ENCODE peak calls at places on chromosomes 5 and 9, in four cellular contexts. A, P, C and L are unnamed samples.
A peak's percentile ranks its signal among the peaks of the same experiment; 100 is the strongest.

GRCh38 chr5:80754900-80755299 is 100.1 kb upstream of the DHFR start:
- DNase-seq in A (no peak), P (no peak), C (no peak), L (no peak)

GRCh38 chr9:70420267-70421019 is 6.0 kb upstream of the KLF9 start:
- DNase-seq in A (peak; percentile 78), P (peak; percentile 79), C (peak; percentile 82), L (peak; percentile 67)

GRCh38 chr5:133760532-133760931 is 148.2 kb upstream of the FSTL4 start:
- DNase-seq in P (no peak), A (no peak), C (no peak), L (no peak)

GRCh38 chr9:69190086-69190865 is 16.2 kb downstream of the TJP2 start:
- DNase-seq in A (no peak), C (no peak), P (no peak), L (no peak)

GRCh38 chr9:123267481-123268239 is 726 bp downstream of the STRBP start:
- DNase-seq in A (peak; percentile 61), P (peak; percentile 23), C (no peak), L (peak; percentile 28)

GRCh38 chr9:83140061-83140460 is 77.1 kb upstream of the RASEF start:
- DNase-seq in P (no peak), C (no peak), A (no peak), L (no peak)

GRCh38 chr5:130102375-130102774 is 198.1 kb downstream of the CHSY3 start:
- DNase-seq in C (no peak), P (no peak), A (no peak), L (no peak)

GRCh38 chr5:170534177-170534576 is 30.4 kb downstream of the KCNIP1 start:
- DNase-seq in C (no peak), P (no peak), A (no peak), L (no peak)

GRCh38 chr5:176542135-176542595 is 5.0 kb upstream of the RNF44 start:
- DNase-seq in P (peak; percentile 67), C (no peak), A (no peak), L (peak; percentile 61)

GRCh38 chr9:557601-558201 is 283.8 kb upstream of the DMRT1 start:
- DNase-seq in A (no peak), C (no peak), P (no peak), L (no peak)

GRCh38 chr5:139481122-139481533 is 1.4 kb downstream of the STING1 start:
- DNase-seq in A (peak; percentile 11), P (no peak), C (no peak), L (peak; percentile 53)

GRCh38 chr5:130992095-130992494 is 173.0 kb downstream of the HINT1 start:
- DNase-seq in P (no peak), A (no peak), C (no peak), L (no peak)

GRCh38 chr9:37421914-37422288 is 595 bp upstream of the GRHPR start:
- DNase-seq in P (peak; percentile 36), C (no peak), A (no peak), L (peak; percentile 83)

GRCh38 chr9:129823163-129823933 is 588 bp downstream of the TOR1A start:
- DNase-seq in C (peak; percentile 55), P (peak; percentile 19), A (peak; percentile 76), L (peak; percentile 80)

GRCh38 chr5:137142371-137143243 is 356.5 kb downstream of the SPOCK1 start:
- DNase-seq in A (no peak), C (no peak), P (no peak), L (no peak)

GRCh38 chr5:177967221-177967887 is 28.7 kb downstream of the PROP1 start:
- DNase-seq in C (no peak), A (no peak), P (no peak), L (no peak)

GRCh38 chr9:108439967-108440366 is 415.8 kb downstream of the ACTL7B start:
- DNase-seq in A (no peak), C (no peak), P (no peak), L (no peak)

GRCh38 chr9:35107337-35108290 is 4.7 kb upstream of the STOML2 start:
- DNase-seq in A (no peak), C (no peak), P (no peak), L (no peak)

GRCh38 chr5:168979140-168979539 is 321.8 kb downstream of the SLIT3 start:
- DNase-seq in A (no peak), P (no peak), C (no peak), L (no peak)

GRCh38 chr5:5702934-5703333 is 280.5 kb downstream of the ICE1 start:
- DNase-seq in C (no peak), A (no peak), P (no peak), L (no peak)

GRCh38 chr5:80834710-80835109 is 125.5 kb upstream of the RASGRF2 start:
- DNase-seq in P (no peak), C (no peak), A (no peak), L (no peak)

GRCh38 chr9:72048850-72049249 is 11.6 kb downstream of the C9orf57 start:
- DNase-seq in A (no peak), C (no peak), P (no peak), L (no peak)

GRCh38 chr9:85212887-85213286 is 528.9 kb downstream of the AGTPBP1 start:
- DNase-seq in C (no peak), P (no peak), A (no peak), L (no peak)

GRCh38 chr9:85212209-85212608 is 529.5 kb downstream of the AGTPBP1 start:
- DNase-seq in C (no peak), P (no peak), A (no peak), L (no peak)

GRCh38 chr9:85213650-85214607 is 527.8 kb downstream of the AGTPBP1 start:
- DNase-seq in P (peak; percentile 15), A (no peak), C (peak; percentile 49), L (no peak)

DNA sequence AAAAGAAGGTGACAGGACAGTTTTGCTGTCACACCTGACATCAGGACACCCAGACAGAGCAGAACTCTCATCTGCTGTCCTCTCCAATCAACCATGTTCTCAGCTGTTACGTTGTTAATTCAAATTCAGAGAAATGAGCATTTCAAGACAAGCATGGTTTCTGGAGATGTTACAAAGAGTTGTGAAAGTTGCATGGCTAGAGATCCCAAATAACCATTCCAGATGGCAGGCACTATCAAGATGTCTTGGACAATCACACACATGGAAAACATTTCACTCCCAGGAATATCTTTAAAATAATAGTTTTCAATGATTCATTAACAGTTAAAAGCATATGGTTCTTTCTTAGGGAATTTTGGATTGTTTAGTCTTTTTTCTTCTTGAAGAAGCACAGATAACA is 533.1 kb downstream of the AGTPBP1 start:
- DNase-seq in A (no peak), C (no peak), P (no peak), L (no peak)
- TF ChIP-seq TEAD4 in A (no peak), C (no peak), P (no peak), L (no peak)

DNA sequence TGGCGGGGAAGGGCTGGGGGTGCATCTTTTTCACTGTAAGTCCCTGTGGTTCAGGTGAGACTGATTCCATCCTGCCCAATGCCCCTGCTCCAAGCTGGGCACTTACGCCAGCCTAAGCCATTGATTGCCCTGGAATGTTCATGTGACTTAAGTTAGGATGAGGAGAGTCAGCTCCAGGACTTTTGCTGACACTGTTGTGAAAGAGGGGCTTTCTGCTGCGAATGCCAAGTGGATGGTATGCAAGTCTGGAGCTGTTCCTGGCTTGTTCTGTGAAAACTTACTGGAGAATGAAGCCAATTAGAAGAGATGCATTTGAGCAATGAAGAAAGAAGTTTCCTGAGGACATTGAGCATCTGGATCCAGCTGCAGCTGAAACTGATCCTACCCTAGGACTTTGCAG is 61.2 kb upstream of the ZFR start:
- DNase-seq in P (no peak), C (no peak), A (no peak), L (no peak)
- TF ChIP-seq TEAD4 in P (no peak), C (peak; percentile 40), A (no peak), L (no peak)

GRCh38 chr5:83048277-83048676 is 28.9 kb downstream of the TMEM167A start:
- DNase-seq in P (no peak), C (no peak), A (no peak), L (no peak)

GRCh38 chr5:83050723-83051340 is 26.4 kb downstream of the TMEM167A start:
- DNase-seq in P (no peak), A (no peak), C (no peak), L (no peak)

GRCh38 chr5:83048811-83049210 is 28.4 kb downstream of the TMEM167A start:
- DNase-seq in C (no peak), P (no peak), A (no peak), L (no peak)

GRCh38 chr5:83044941-83045340 is 32.3 kb downstream of the TMEM167A start:
- DNase-seq in P (no peak), A (no peak), C (no peak), L (no peak)

GRCh38 chr5:83049370-83049863 is 27.8 kb downstream of the TMEM167A start:
- DNase-seq in A (no peak), P (no peak), C (no peak), L (no peak)
- TF ChIP-seq TEAD4 in A (no peak), P (no peak), C (no peak), L (no peak)

DNA sequence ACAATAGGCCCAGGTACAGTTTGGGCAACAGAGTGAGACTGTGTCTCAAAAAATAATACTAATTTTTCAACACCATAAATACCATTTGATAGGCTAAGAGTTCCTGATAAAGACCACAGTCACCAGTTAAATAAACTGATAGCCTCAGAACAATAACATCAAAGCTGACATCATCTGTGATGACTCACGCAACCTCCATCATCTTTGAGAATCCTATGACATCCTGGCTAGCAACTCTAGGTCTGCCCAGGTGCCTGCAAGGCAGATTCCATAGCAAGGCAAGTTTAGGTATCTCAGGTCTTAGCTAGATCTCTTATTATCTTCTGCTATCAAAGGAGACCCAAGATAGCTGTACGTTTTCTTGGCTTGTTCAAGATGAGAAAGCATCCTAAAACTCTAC is 30.5 kb upstream of the UBAP2 start:
- DNase-seq in A (no peak), P (no peak), C (no peak), L (no peak)
- TF ChIP-seq TEAD4 in A (no peak), P (no peak), C (no peak), L (no peak)

DNA sequence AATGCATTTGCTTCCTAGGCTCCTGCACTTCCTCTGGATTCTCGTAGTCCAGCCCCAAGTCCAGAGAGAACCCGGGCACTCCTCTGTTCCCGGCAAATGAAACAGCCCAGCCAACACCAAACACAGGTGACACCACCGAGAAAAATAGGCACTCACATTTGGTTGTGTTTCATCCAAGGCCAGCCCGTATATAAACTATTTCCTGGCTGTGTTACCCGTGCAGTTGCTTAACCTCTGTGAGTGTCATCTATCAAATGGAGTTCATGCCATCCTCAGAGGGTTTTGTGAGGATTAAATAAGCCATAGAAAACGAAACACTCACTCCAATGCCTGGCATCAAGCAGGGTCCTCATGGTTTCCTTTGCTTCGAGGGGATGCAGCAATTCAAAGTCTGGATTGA is 115.2 kb downstream of the BOD1 start:
- DNase-seq in A (no peak), P (no peak), C (no peak), L (no peak)
- TF ChIP-seq TEAD4 in A (no peak), P (no peak), C (no peak), L (no peak)

DNA sequence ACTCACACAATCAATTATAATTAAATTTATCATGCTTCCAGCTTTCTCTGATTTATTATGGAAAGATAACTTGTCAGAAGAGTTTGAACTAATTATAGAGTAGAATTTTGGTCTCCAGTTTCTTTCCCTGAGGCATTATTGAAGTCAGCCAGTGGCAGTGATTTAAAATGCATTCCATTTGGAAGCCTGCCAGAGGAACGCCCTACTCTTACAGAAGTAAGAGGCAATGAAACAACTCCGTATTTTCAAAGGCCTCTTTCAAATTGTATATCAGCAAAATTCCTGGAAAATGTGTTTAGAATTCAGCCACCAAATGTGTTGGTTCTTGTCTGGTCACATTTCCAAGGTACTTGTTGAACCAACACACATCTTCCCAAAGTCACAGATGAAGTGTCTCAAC is 640.9 kb downstream of the SEMA5A start:
- DNase-seq in P (no peak), C (no peak), A (no peak), L (no peak)
- TF ChIP-seq TEAD4 in P (no peak), C (no peak), A (no peak), L (no peak)